ENCODE peak calls at places on chromosomes 4 and X, in four cellular contexts. M is heart right ventricle, L is AG04450, O is BJ. W is an unnamed sample.

GRCh38 chr4:118352843-118353373 is at the start of gene PRSS12:
- DNase-seq in M (peak), L (peak), O (no peak), W (no peak)

GRCh38 chrX:40938418-40938817 is 146.8 kb upstream of the USP9X start:
- DNase-seq in M (no peak), L (no peak), O (no peak), W (no peak)

GRCh38 chr4:88333741-88334405 is 44.8 kb upstream of the HERC6 start:
- DNase-seq in M (no peak), L (no peak), O (peak), W (no peak)

GRCh38 chr4:40264995-40265909 is 68.4 kb downstream of the RHOH start:
- DNase-seq in M (no peak), L (no peak), O (no peak), W (peak)

GRCh38 chr4:164731827-164732474 is 22.0 kb upstream of the SMIM31 start:
- DNase-seq in M (peak), L (no peak), O (no peak), W (peak)

GRCh38 chr4:28225005-28225404 is 1364.4 kb downstream of the STIM2 start:
- DNase-seq in M (no peak), L (no peak), O (no peak), W (no peak)

GRCh38 chrX:39827959-39828358 is 269.8 kb downstream of the BCOR start:
- DNase-seq in M (no peak), L (no peak), O (no peak), W (no peak)

GRCh38 chr4:89301902-89302301 is 5.7 kb downstream of the GPRIN3 start:
- DNase-seq in M (no peak), L (no peak), O (no peak), W (no peak)

GRCh38 chr4:26238782-26239647 is 81.8 kb upstream of the RBPJ start:
- DNase-seq in M (peak), L (no peak), O (no peak), W (no peak)

GRCh38 chr4:103934178-103934789 is 214.5 kb upstream of the TACR3 start:
- DNase-seq in M (peak), L (peak), O (no peak), W (peak)

GRCh38 chr4:39541987-39542632 is 14.9 kb upstream of the UGDH start:
- DNase-seq in M (no peak), L (no peak), O (no peak), W (no peak)

GRCh38 chrX:56726609-56727008 is 2.4 kb upstream of the NBDY start:
- DNase-seq in M (peak), L (peak), O (no peak), W (peak)

GRCh38 chr4:105147226-105148151 is 813 bp downstream of the TET2 start:
- DNase-seq in M (peak), L (no peak), O (no peak), W (peak)

GRCh38 chr4:48681856-48682255 is 98.2 kb downstream of the FRYL start:
- DNase-seq in M (no peak), L (no peak), O (no peak), W (no peak)

GRCh38 chr4:80072607-80073361 is at the start of gene ANTXR2:
- DNase-seq in M (peak), L (peak), O (peak), W (peak)

GRCh38 chr4:67963345-67963744 is at the start of gene TMPRSS11A:
- DNase-seq in M (no peak), L (no peak), O (no peak), W (no peak)

GRCh38 chr4:1047106-1047975 is 35.9 kb downstream of the FGFRL1 start:
- DNase-seq in M (no peak), L (no peak), O (no peak), W (no peak)

GRCh38 chrX:1239681-1240142 is 27.3 kb upstream of the CRLF2 start:
- DNase-seq in M (peak), L (no peak), O (no peak), W (no peak)

GRCh38 chr4:118270492-118270891 is 82.3 kb downstream of the PRSS12 start:
- DNase-seq in M (no peak), L (no peak), O (no peak), W (peak)

GRCh38 chr4:129641179-129641578 is 545.2 kb downstream of the C4orf33 start:
- DNase-seq in M (peak), L (no peak), O (no peak), W (peak)

GRCh38 chr4:119506761-119507160 is 121.8 kb downstream of the PDE5A start:
- DNase-seq in M (no peak), L (no peak), O (no peak), W (no peak)

GRCh38 chr4:150049682-150050081 is 28.6 kb upstream of the DCLK2 start:
- DNase-seq in M (no peak), L (no peak), O (no peak), W (no peak)

GRCh38 chr4:17400696-17401095 is 111.2 kb downstream of the QDPR start:
- DNase-seq in M (no peak), L (no peak), O (no peak), W (no peak)

GRCh38 chr4:41369680-41370079 is 113.0 kb downstream of the UCHL1 start:
- DNase-seq in M (peak), L (no peak), O (no peak), W (peak)

GRCh38 chrX:11480626-11481025 is 185.1 kb downstream of the ARHGAP6 start:
- DNase-seq in M (no peak), L (no peak), O (no peak), W (no peak)

GRCh38 chr4:16133406-16133805 is 49.6 kb upstream of the PROM1 start:
- DNase-seq in M (no peak), L (no peak), O (no peak), W (no peak)

GRCh38 chrX:2692221-2693122 is 1.4 kb downstream of the CD99 start:
- DNase-seq in M (peak), L (no peak), O (no peak), W (no peak)

GRCh38 chrX:129777218-129777768 is 2.5 kb upstream of the SASH3 start:
- DNase-seq in M (peak), L (no peak), O (no peak), W (peak)

GRCh38 chrX:129779747-129780146 is at the start of gene SASH3:
- DNase-seq in M (peak), L (no peak), O (no peak), W (peak)

GRCh38 chrX:129780441-129781105 is 824 bp downstream of the SASH3 start:
- DNase-seq in M (no peak), L (no peak), O (no peak), W (no peak)

GRCh38 chrX:129781134-129782014 is 1.6 kb downstream of the SASH3 start:
- DNase-seq in M (no peak), L (no peak), O (no peak), W (peak)

GRCh38 chrX:129779086-129779672 is 570 bp upstream of the SASH3 start:
- DNase-seq in M (no peak), L (no peak), O (no peak), W (no peak)
- H3K4me3 ChIP-seq in M (no peak), L (no peak), O (no peak), W (peak)

GRCh38 chr4:2058264-2059033 is 678 bp upstream of the NAT8L start:
- DNase-seq in M (no peak), L (no peak), O (no peak), W (peak)
- H3K4me3 ChIP-seq in M (peak), L (no peak), O (peak), W (peak)

DNA sequence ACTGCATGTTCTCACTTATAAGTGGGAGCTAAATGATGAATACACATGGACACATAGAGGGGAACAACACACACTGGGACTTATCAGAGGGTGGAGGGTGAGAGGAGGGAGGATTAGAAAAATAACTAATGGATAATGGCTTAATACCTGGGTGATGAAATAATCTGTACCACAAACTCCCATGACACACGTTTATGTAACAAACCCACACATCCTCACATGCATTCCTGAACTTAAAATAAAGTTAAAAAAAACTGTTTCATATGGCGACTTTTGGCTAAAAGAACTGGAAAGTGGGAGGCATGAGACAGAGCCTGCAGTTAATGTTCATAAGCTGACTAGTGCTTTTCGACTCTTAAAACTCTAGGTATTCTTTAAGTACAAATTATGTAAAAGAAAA is 98.9 kb upstream of the NPFFR2 start:
- DNase-seq in M (no peak), L (no peak), O (no peak), W (no peak)
- H3K4me3 ChIP-seq in M (no peak), L (no peak), O (no peak), W (no peak)

GRCh38 chr4:4385729-4386295 is 1.1 kb upstream of the NSG1 start:
- DNase-seq in M (no peak), L (no peak), O (no peak), W (no peak)
- H3K4me3 ChIP-seq in M (peak), L (no peak), O (no peak), W (peak)

DNA sequence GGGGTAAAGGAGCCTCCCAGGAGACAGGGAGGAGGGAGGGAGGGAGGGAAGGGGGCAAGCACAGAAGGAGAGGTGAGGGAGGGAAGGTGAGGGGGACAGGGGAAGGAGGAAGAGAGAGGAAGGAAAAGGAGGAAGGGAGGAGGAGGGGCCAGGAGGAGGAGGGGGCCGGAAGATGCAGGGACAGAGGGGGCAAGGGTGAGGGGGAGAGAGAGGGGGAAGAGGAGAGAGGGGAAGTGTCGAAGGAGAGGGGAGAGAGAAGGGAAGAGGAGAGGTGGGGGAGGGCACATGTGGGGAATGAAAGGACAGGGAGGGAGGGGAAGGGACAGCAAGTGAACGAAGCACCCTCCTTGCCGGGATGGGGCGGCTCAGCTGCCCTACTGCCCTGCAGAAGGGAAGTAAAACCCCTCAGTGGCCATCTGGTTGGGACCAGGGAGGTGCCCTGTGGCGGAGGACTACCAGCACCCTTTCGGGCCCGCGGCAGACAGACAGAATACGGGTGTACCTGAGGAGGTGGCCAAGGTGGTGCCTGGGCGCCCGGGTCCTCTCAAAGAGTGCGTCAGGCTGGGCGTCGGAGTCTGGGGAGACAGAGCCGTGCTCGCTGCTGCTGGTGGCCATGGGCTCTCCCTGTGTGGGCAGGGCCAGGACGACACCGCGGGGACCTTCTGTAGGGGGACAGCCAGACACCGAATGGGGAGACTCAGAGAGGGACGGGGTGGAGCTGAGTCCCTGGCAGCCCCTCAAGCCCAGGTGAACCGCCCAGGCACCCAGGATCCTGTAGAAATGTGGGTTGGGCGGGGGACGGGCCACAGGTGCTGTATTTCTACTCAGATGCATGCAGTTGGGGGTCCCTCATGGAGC is 29.5 kb downstream of the PDHA1 start:
- DNase-seq in M (no peak), L (no peak), O (no peak), W (no peak)
- H3K4me3 ChIP-seq in M (no peak), L (no peak), O (no peak), W (no peak)

DNA sequence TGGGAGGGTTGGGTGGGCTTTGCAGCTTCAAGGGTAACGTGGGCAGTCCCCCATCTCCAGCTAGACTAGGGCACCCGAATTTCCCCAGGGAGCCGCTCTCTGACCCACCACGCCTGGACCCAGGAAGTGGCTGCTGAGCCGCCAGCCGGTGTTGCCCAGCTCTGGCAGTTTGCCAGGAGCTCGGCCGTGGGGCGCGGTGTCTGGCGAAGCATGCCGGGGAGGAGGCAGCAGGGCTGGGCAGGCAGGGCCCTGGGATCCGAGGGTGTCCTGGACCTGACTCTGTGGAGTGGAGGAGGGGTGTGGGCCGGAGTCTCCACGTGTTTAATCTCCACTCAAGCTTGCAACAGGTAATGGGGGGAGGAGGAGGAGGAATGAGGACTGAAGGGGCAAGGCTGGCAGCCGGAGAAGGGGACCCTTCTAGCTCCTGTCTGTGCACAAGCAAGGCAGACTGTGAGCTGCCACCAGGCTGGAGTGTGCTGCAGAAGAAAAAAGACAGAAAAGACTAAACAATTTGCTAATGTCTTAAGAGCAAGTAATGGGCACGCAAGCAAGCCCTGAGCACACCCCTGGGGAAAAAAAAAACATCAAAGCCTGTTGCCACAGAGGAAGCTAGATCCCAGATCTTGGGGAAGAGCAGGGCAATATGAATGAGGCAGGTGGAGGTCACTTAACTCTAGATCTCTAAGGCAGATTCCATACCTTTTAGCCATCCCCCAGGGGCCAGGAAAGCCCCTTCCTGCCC is 2.4 kb downstream of the LONRF3 start:
- DNase-seq in M (peak), L (no peak), O (no peak), W (no peak)
- H3K4me3 ChIP-seq in M (peak), L (no peak), O (peak), W (no peak)

W was measured in Jurkat, Clone E6-1.